ENCODE peak calls at places on chromosome 18, in seven cellular contexts. X is OCI-LY7; S is right cardiac atrium; J is CD4-positive, alpha-beta T cell; T is CD8-positive, alpha-beta memory T cell; H is thyroid gland; P is dorsolateral prefrontal cortex. I is an unnamed sample.
A peak's percentile ranks its signal among the peaks of the same experiment; 100 is the strongest.

GRCh38 chr18:26540041-26540628 is 8.2 kb downstream of the KCTD1 start:
- DNase-seq in T (no peak), X (no peak), P (no peak), J (no peak), H (no peak), S (no peak), I (no peak)

GRCh38 chr18:77320960-77321559 is 71.4 kb downstream of the GALR1 start:
- DNase-seq in T (no peak), P (no peak), J (no peak), H (no peak), S (no peak), X (no peak), I (no peak)

GRCh38 chr18:71028285-71028762 is 739.5 kb downstream of the SOCS6 start:
- DNase-seq in P (no peak), J (no peak), H (no peak), S (peak; percentile 31), T (no peak), X (no peak), I (no peak)

GRCh38 chr18:13877133-13877532 is 38.2 kb downstream of the MC2R start:
- DNase-seq in T (no peak), S (no peak), H (no peak), J (no peak), P (no peak), X (no peak), I (no peak)

GRCh38 chr18:74476154-74476553 is 19.0 kb upstream of the DIPK1C start:
- DNase-seq in P (peak; percentile 70), X (no peak), J (no peak), S (no peak), H (peak; percentile 18), T (no peak), I (peak; percentile 24)

GRCh38 chr18:31931886-31932240 is 11.1 kb downstream of the TRAPPC8 start:
- DNase-seq in J (no peak), S (no peak), T (no peak), H (no peak), P (no peak), X (no peak), I (no peak)

GRCh38 chr18:8643479-8643878 is 34.2 kb downstream of the RAB12 start:
- DNase-seq in T (no peak), J (no peak), S (no peak), X (no peak), H (no peak), P (no peak), I (no peak)

GRCh38 chr18:75132471-75132870 is 76.5 kb downstream of the PTGR3 start:
- DNase-seq in H (no peak), X (no peak), S (no peak), P (no peak), J (no peak), T (no peak), I (no peak)

GRCh38 chr18:435940-436339 is 64.6 kb downstream of the COLEC12 start:
- DNase-seq in P (peak; percentile 67), J (no peak), T (no peak), X (no peak), S (no peak), H (no peak), I (peak; percentile 18)

GRCh38 chr18:23003289-23003688 is 70.2 kb downstream of the RBBP8 start:
- DNase-seq in P (no peak), S (no peak), H (no peak), T (no peak), X (no peak), J (no peak), I (no peak)
- H3K27ac ChIP-seq in P (no peak overlapping the region), S (no peak overlapping the region), H (no peak overlapping the region), T (no peak overlapping the region), X (no peak overlapping the region), J (no peak overlapping the region), I (no peak overlapping the region)

DNA sequence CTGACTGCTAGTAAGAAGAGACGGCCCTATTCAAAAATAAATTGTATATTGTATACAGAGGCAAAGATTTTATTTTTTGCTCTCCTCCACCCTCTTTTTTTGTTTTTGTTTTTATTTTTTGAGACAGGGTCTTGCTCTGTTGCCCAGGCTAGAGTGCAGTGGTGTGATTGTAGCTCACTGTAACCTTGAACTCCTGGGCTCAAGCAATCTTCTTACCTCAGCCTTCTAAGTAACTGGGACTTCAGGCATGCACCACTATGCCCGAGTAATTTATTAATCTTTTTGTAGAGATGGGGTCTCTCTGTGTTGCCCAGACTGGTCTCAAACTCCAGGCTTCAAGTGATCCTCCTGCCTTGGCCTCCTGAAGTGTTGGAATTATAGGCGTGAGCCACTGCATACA is 87.6 kb downstream of the ZNF532 start:
- DNase-seq in P (no peak), S (no peak), J (no peak), T (no peak), X (no peak), H (no peak), I (no peak)
- H3K27ac ChIP-seq in P (no peak overlapping the region), S (no peak overlapping the region), J (no peak overlapping the region), T (no peak overlapping the region), X (no peak overlapping the region), H (no peak overlapping the region), I (no peak overlapping the region)

DNA sequence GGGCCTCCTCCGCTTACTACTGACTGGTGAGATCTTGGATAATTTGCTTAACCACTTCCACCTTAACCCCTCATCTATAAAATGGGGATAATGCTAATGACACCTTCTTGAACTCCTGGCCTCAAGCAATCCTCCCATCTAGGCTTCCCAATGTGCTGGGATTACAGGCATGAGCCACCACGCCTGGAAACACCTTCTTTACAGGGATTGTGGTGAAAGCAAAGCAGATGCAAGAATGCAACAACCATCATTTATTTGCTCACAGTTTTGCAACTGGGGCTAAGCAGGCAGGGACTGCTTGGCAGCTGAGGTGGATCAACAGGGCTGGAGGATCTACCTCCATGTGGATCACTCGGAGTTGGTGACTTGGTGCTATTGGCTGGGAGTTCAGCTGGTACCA is 76.2 kb upstream of the ZNF532 start:
- DNase-seq in S (no peak), P (no peak), X (no peak), H (no peak), J (no peak), T (no peak), I (no peak)
- H3K27ac ChIP-seq in S (peak overlapping the region; percentile 54), P (peak overlapping the region; percentile 89), X (no peak overlapping the region), H (peak overlapping the region; percentile 12), J (no peak overlapping the region), T (no peak overlapping the region), I (peak overlapping the region; percentile 66)

GRCh38 chr18:48779462-48779861 is 171.3 kb downstream of the SMAD7 start:
- DNase-seq in H (no peak), X (no peak), P (no peak), S (no peak), T (no peak), J (no peak), I (no peak)

GRCh38 chr18:48781990-48782368 is 168.8 kb downstream of the SMAD7 start:
- DNase-seq in S (no peak), H (no peak), T (no peak), J (no peak), P (no peak), X (no peak), I (no peak)

GRCh38 chr18:48782381-48782841 is 168.4 kb downstream of the SMAD7 start:
- DNase-seq in J (no peak), P (no peak), S (peak; percentile 90), X (no peak), H (peak; percentile 20), T (no peak), I (peak; percentile 26)

GRCh38 chr18:48780151-48781001 is 170.4 kb downstream of the SMAD7 start:
- DNase-seq in T (no peak), X (no peak), P (no peak), S (peak; percentile 85), H (peak; percentile 55), J (no peak), I (no peak)

DNA sequence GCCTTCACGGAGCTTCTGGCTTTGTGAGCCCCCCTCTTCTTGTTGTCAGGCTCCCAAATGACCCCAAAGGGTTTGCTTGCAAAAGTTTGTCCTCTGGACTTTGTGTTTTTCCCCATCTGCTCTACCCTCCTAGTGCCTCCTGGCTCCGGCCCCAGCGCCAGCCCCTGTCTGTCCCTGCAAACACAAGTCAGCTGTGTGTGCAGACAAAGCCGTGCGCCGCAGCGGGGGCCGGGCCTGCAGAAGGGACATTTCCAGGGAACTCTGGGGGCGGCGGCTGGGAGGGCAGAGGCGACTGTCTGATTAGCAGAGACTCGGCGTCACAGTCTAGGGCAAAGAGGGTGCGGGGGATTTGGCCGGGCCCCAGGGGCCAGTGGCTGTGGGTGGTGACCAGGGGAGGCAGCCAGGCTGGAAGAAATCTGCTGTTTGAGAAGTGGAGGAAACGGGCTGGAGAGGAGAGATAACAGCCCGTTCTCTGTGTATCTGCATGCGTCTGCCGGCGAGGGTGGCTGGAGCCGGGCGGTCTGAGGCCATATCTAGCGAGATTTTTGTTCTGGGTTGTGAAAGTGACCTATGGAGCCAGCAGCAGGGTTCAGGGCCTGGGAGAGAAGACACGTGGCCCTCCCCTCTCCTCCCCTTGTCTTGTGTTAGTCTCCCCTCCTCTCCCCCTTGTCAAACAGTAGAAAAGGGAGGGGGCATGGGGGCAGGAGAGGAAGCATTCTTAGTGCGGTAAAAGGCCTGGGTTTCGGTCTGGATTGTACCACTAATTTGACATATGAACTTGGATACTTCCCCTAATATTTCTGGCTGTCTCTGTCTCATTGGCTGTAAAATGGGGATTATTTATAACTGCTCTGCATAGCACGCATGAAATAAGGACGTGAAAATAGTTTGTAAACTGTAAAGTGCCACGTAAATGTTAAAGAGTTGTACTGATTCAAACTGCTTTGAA is 169.4 kb downstream of the SMAD7 start:
- DNase-seq in P (peak; percentile 90), X (no peak), H (peak; percentile 75), S (peak; percentile 100), J (no peak), T (no peak), I (peak; percentile 54)
- H3K27ac ChIP-seq in P (peak overlapping the region; percentile 82), X (no peak overlapping the region), H (peak overlapping the region; percentile 45), S (peak overlapping the region; percentile 99), J (no peak overlapping the region), T (peak overlapping the region; percentile 38), I (peak overlapping the region; percentile 77)

GRCh38 chr18:48689548-48689947 is 150.7 kb downstream of the CTIF start:
- DNase-seq in J (no peak), P (no peak), X (no peak), T (no peak), S (no peak), H (no peak), I (no peak)
- H3K27ac ChIP-seq in J (no peak overlapping the region), P (peak overlapping the region; percentile 6), X (no peak overlapping the region), T (no peak overlapping the region), S (no peak overlapping the region), H (no peak overlapping the region), I (peak overlapping the region; percentile 70)

DNA sequence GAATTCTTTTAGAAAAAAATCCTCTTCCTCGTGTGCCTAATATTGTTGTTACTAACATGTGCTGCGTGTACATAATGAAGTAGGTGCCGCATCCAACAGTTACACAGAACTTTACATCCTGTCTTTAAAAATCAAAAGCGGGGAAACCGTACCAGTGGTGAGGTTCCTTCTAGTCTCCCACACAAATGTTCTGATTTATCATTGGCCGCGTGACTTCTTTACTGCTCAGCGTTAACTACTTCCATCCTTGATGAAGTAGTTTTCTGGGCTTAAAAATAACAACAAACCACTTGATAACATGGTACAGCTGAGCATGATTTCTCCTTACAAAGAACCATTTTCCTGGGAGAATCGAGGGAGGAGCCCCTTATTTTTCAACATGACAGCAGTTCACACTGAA is 9.7 kb downstream of the EMILIN2 start:
- DNase-seq in X (no peak), P (no peak), J (no peak), T (no peak), H (no peak), S (no peak), I (no peak)
- H3K27ac ChIP-seq in X (no peak overlapping the region), P (no peak overlapping the region), J (no peak overlapping the region), T (no peak overlapping the region), H (no peak overlapping the region), S (no peak overlapping the region), I (no peak overlapping the region)

DNA sequence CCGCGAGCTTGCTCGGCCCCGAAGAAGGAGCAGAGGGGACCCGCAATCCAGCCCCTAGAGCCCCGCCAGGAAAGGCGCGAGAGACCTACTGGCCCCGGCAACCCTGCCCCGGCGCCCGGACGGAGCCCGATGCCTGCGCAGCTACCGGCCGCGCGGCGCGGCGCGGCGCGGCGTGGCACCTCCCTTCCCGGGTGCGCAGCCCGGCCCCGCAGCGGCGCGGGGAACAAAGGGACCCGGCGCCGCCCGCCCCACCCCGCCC is 327 bp downstream of the CDH2 start:
- DNase-seq in T (no peak), S (peak; percentile 63), J (no peak), X (no peak), P (no peak), H (no peak), I (no peak)
- H3K27ac ChIP-seq in T (no peak overlapping the region), S (peak overlapping the region; percentile 50), J (no peak overlapping the region), X (no peak overlapping the region), P (peak overlapping the region; percentile 98), H (no peak overlapping the region), I (peak overlapping the region; percentile 85)